ENCODE peak calls at places on chromosomes 11 and 22, in six cellular contexts. M, F, L, I, B and W are unnamed samples.

GRCh38 chr11:124799384-124800225 is 601 bp downstream of the MSANTD2 start:
- DNase-seq in F (peak; percentile 68), M (peak; percentile 28), B (peak; percentile 9), L (no peak), I (peak; percentile 18), W (peak; percentile 33)

GRCh38 chr11:83827940-83828554 is 541.9 kb upstream of the CCDC90B start:
- DNase-seq in B (no peak), I (peak; percentile 52), M (no peak), L (peak; percentile 15), F (peak; percentile 73), W (no peak)

GRCh38 chr22:42959472-42960145 is 55.3 kb downstream of the PACSIN2 start:
- DNase-seq in B (peak; percentile 61), M (peak; percentile 78), L (peak; percentile 43), F (peak; percentile 61), I (peak; percentile 88), W (no peak)

GRCh38 chr11:126115253-126115540 is 52.5 kb upstream of the CDON start:
- DNase-seq in L (no peak), B (peak; percentile 70), I (no peak), M (peak; percentile 91), F (peak; percentile 58), W (no peak)

GRCh38 chr11:1455763-1456060 is 30.9 kb downstream of the MOB2 start:
- DNase-seq in I (no peak), L (no peak), M (no peak), B (no peak), F (no peak), W (no peak)

GRCh38 chr11:11075515-11076171 is 217.8 kb upstream of the ZBED5 start:
- DNase-seq in B (no peak), L (no peak), F (no peak), I (no peak), M (no peak), W (no peak)

GRCh38 chr11:130786987-130787688 is 129.1 kb downstream of the SNX19 start:
- DNase-seq in I (peak; percentile 46), B (no peak), L (no peak), F (peak; percentile 69), M (no peak), W (no peak)

GRCh38 chr11:20719821-20720220 is 50.4 kb downstream of the NELL1 start:
- DNase-seq in B (no peak), M (no peak), F (no peak), I (no peak), L (no peak), W (no peak)

GRCh38 chr22:29011200-29011867 is 50.3 kb downstream of the C22orf31 start:
- DNase-seq in I (no peak), F (no peak), B (no peak), L (no peak), M (peak; percentile 65), W (no peak)

GRCh38 chr22:39178206-39179111 is 26.0 kb upstream of the CBX7 start:
- DNase-seq in B (no peak), L (no peak), F (no peak), I (peak; percentile 43), M (no peak), W (no peak)

DNA sequence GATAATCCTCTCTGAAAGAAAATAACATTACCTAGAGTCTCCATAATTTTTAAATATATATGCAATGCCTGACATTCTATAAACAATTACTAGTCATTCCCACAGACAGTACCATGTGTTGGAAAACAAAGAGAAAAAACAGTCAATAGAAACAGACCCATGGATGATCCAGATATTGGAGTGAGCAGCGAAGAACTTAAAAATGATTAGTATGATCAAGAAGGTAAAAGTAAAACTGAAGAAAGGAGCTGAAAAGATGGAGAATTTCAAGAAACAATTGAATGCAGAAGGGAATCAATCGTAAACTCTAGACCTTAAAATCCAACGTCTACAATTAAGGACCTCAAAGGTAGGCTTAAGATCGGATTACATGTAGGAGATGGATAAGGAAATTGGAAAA is 330.6 kb downstream of the SHANK2 start:
- DNase-seq in F (no peak), L (no peak), M (no peak), I (no peak), B (no peak), W (no peak)
- H3K9me3 ChIP-seq in F (peaks cover 27% of the 10 kb centered on the region), L (peaks cover 29% of the 10 kb centered on the region), M (peaks cover 39% of the 10 kb centered on the region), I (peaks cover 15% of the 10 kb centered on the region), B (no peaks in the 10 kb centered on the region), W (no peaks in the 10 kb centered on the region)

DNA sequence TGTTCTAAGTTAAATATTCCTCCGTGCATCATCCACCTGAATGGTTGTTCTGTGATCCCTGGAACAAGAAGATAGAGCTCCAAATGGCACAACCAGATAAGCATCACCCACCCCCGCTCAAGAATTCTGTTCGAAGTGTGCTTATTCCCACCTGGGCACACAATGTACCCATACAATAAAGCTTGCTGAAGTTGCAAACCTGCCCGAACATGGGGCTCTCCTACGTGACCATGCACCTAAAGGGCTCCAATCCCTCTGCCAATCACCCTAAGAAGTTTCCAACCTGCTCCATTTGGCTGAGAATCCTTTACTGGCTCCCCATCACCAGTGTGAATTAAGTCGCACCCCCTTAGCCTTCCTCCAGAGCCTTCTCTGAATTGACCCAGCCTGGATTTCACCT is 1157.4 kb downstream of the TBC1D22A start:
- DNase-seq in B (no peak), L (no peak), M (no peak), F (no peak), I (no peak), W (no peak)
- H3K9me3 ChIP-seq in B (no peaks in the 10 kb centered on the region), L (no peaks in the 10 kb centered on the region), M (peaks cover 19% of the 10 kb centered on the region), F (peaks cover 9% of the 10 kb centered on the region), I (peaks cover 60% of the 10 kb centered on the region), W (no peaks in the 10 kb centered on the region)

GRCh38 chr11:100176456-100176855 is 510.6 kb upstream of the ARHGAP42 start:
- DNase-seq in M (no peak), B (no peak), F (no peak), L (no peak), I (no peak), W (no peak)
- H3K9me3 ChIP-seq in M (no peaks in the 10 kb centered on the region), B (no peaks in the 10 kb centered on the region), F (no peaks in the 10 kb centered on the region), L (no peaks in the 10 kb centered on the region), I (no peaks in the 10 kb centered on the region), W (peaks cover 2% of the 10 kb centered on the region)

GRCh38 chr11:2645779-2646118 is 54.0 kb downstream of the KCNQ1OT1 start:
- DNase-seq in B (no peak), F (no peak), M (no peak), L (no peak), I (no peak), W (no peak)
- H3K9me3 ChIP-seq in B (no peaks in the 10 kb centered on the region), F (peaks cover 100% of the 10 kb centered on the region), M (peaks cover 100% of the 10 kb centered on the region), L (peaks cover 98% of the 10 kb centered on the region), I (peaks cover 49% of the 10 kb centered on the region), W (peaks cover 16% of the 10 kb centered on the region)

GRCh38 chr11:59918494-59918893 is 19.7 kb upstream of the OOSP1 start:
- DNase-seq in L (no peak), M (no peak), B (no peak), I (no peak), F (no peak), W (no peak)

GRCh38 chr11:59918987-59919589 is 19.1 kb upstream of the OOSP1 start:
- DNase-seq in M (peak; percentile 58), F (peak; percentile 53), B (no peak), L (peak; percentile 15), I (peak; percentile 7), W (no peak)

GRCh38 chr11:59923813-59924212 is 14.4 kb upstream of the OOSP1 start:
- DNase-seq in B (no peak), I (no peak), M (no peak), L (no peak), F (no peak), W (no peak)
- H3K9me3 ChIP-seq in B (no peaks in the 10 kb centered on the region), I (peaks cover 7% of the 10 kb centered on the region), M (peaks cover 54% of the 10 kb centered on the region), L (peaks cover 16% of the 10 kb centered on the region), F (peaks cover 27% of the 10 kb centered on the region), W (peaks cover 7% of the 10 kb centered on the region)

GRCh38 chr11:55655096-55655495 is 6.9 kb upstream of the OR4C6 start:
- DNase-seq in M (no peak), F (no peak), B (no peak), L (no peak), I (no peak), W (no peak)
- H3K9me3 ChIP-seq in M (no peaks in the 10 kb centered on the region), F (peaks cover 6% of the 10 kb centered on the region), B (no peaks in the 10 kb centered on the region), L (no peaks in the 10 kb centered on the region), I (peaks cover 4% of the 10 kb centered on the region), W (no peaks in the 10 kb centered on the region)

GRCh38 chr22:47406896-47407295 is 644.4 kb downstream of the TBC1D22A start:
- DNase-seq in L (no peak), I (no peak), M (no peak), B (no peak), F (no peak), W (no peak)
- H3K9me3 ChIP-seq in L (no peaks in the 10 kb centered on the region), I (peaks cover 9% of the 10 kb centered on the region), M (no peaks in the 10 kb centered on the region), B (no peaks in the 10 kb centered on the region), F (no peaks in the 10 kb centered on the region), W (no peaks in the 10 kb centered on the region)

DNA sequence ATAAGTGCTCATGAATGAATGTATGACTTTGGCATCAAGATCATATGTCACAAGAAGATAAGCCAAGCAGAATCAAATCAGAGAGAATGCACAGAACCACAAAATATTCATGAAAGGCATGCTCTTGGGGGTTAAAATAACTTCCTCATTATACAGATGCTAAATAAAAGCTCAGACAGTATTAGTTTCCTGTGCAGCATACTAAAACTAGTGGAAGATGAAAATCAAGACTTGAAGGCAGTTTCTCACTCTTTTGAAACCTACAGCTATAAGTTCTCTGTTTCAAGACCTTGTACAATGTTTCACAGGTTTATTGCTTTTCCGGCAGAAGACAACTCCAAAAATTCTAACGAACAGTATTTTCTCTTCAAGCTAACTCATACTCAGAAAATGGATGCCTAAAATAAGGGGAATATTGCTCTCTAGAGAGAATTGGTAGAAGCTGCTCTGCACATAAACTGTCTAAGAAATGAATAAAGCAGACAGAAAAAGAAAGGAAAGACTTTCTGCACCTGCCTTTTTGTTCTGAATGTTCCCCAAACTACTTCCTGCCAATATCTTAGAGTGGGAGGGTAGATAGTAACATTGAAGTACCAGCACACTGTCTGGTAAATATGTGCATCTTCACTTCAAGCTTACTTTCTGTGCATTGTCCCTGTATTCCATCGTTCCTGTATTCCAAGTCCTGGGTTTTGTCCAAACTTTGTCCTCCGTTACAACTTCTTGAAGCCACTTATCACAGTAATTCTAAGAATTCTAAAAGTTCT is 639.4 kb upstream of the FAT3 start:
- DNase-seq in F (no peak), I (no peak), L (no peak), B (no peak), M (no peak), W (no peak)
- H3K9me3 ChIP-seq in F (no peaks in the 10 kb centered on the region), I (peaks cover 3% of the 10 kb centered on the region), L (peaks cover 3% of the 10 kb centered on the region), B (no peaks in the 10 kb centered on the region), M (peaks cover 11% of the 10 kb centered on the region), W (no peaks in the 10 kb centered on the region)

GRCh38 chr22:47632646-47633045 is 870.2 kb downstream of the TBC1D22A start:
- DNase-seq in L (no peak), I (no peak), F (no peak), M (peak; percentile 5), B (no peak), W (no peak)
- H3K9me3 ChIP-seq in L (peaks cover 3% of the 10 kb centered on the region), I (peaks cover 56% of the 10 kb centered on the region), F (peaks cover 9% of the 10 kb centered on the region), M (peaks cover 28% of the 10 kb centered on the region), B (no peaks in the 10 kb centered on the region), W (peaks cover 3% of the 10 kb centered on the region)